ENCODE peak calls at places on chromosomes 13 and 19, in five cellular contexts. One of them, this sample, is unnamed.

GRCh38 chr13:37375724-37376123 is 222.8 kb downstream of the POSTN start:
- DNase-seq in GM12864: no peak
- DNase-seq in RWPE1: no peak
- DNase-seq in fibroblast of pulmonary artery: peak; percentile 26
- DNase-seq in fibroblast of the aortic adventitia: peak; percentile 20
- DNase-seq in this sample: no peak

GRCh38 chr13:99660101-99660500 is 158.8 kb downstream of the TM9SF2 start:
- DNase-seq in GM12864: no peak
- DNase-seq in RWPE1: no peak
- DNase-seq in fibroblast of pulmonary artery: no peak
- DNase-seq in fibroblast of the aortic adventitia: no peak
- DNase-seq in this sample: no peak

GRCh38 chr13:24215732-24216131 is 55.2 kb downstream of the SPATA13 start:
- DNase-seq in GM12864: no peak
- DNase-seq in RWPE1: no peak
- DNase-seq in fibroblast of pulmonary artery: peak; percentile 89
- DNase-seq in fibroblast of the aortic adventitia: peak; percentile 68
- DNase-seq in this sample: no peak

GRCh38 chr19:43560687-43561086 is 14.6 kb downstream of the XRCC1 start:
- DNase-seq in GM12864: no peak
- DNase-seq in RWPE1: no peak
- DNase-seq in fibroblast of pulmonary artery: no peak
- DNase-seq in fibroblast of the aortic adventitia: no peak
- DNase-seq in this sample: peak; percentile 49

GRCh38 chr13:109955598-109955997 is 169.2 kb upstream of the IRS2 start:
- DNase-seq in GM12864: no peak
- DNase-seq in RWPE1: no peak
- DNase-seq in fibroblast of pulmonary artery: peak; percentile 65
- DNase-seq in fibroblast of the aortic adventitia: peak; percentile 34
- DNase-seq in this sample: no peak

GRCh38 chr13:27194895-27195764 is 23.5 kb upstream of the USP12 start:
- DNase-seq in GM12864: no peak
- DNase-seq in RWPE1: peak; percentile 89
- DNase-seq in fibroblast of pulmonary artery: peak; percentile 95
- DNase-seq in fibroblast of the aortic adventitia: peak; percentile 94
- DNase-seq in this sample: peak; percentile 15

GRCh38 chr13:74111901-74112824 is 22.0 kb downstream of the KLF12 start:
- DNase-seq in GM12864: no peak
- DNase-seq in RWPE1: no peak
- DNase-seq in fibroblast of pulmonary artery: no peak
- DNase-seq in fibroblast of the aortic adventitia: no peak
- DNase-seq in this sample: no peak

GRCh38 chr13:37118002-37118401 is 12.5 kb upstream of the CSNK1A1L start:
- DNase-seq in GM12864: no peak
- DNase-seq in RWPE1: no peak
- DNase-seq in fibroblast of pulmonary artery: no peak
- DNase-seq in fibroblast of the aortic adventitia: no peak
- DNase-seq in this sample: no peak

GRCh38 chr13:79090552-79091159 is 315.4 kb downstream of the RBM26 start:
- DNase-seq in GM12864: no peak
- DNase-seq in RWPE1: peak; percentile 13
- DNase-seq in fibroblast of pulmonary artery: no peak
- DNase-seq in fibroblast of the aortic adventitia: no peak
- DNase-seq in this sample: no peak

GRCh38 chr13:111344471-111345191 is 24.2 kb downstream of the TEX29 start:
- DNase-seq in GM12864: no peak
- DNase-seq in RWPE1: peak; percentile 23
- DNase-seq in fibroblast of pulmonary artery: peak; percentile 3
- DNase-seq in fibroblast of the aortic adventitia: peak; percentile 7
- DNase-seq in this sample: no peak
- TF ChIP-seq CTCF in GM12864: peak; percentile 28
- TF ChIP-seq CTCF in RWPE1: no peak
- TF ChIP-seq CTCF in fibroblast of pulmonary artery: peak; percentile 25
- TF ChIP-seq CTCF in fibroblast of the aortic adventitia: peak; percentile 32
- TF ChIP-seq CTCF in this sample: no peak

GRCh38 chr13:96824110-96824509 is 170.2 kb downstream of the OXGR1 start:
- DNase-seq in GM12864: no peak
- DNase-seq in RWPE1: no peak
- DNase-seq in fibroblast of pulmonary artery: peak; percentile 41
- DNase-seq in fibroblast of the aortic adventitia: peak; percentile 37
- DNase-seq in this sample: no peak

GRCh38 chr13:96821381-96821780 is 172.9 kb downstream of the OXGR1 start:
- DNase-seq in GM12864: no peak
- DNase-seq in RWPE1: no peak
- DNase-seq in fibroblast of pulmonary artery: peak; percentile 39
- DNase-seq in fibroblast of the aortic adventitia: peak; percentile 77
- DNase-seq in this sample: no peak

GRCh38 chr13:96821971-96822370 is 172.3 kb downstream of the OXGR1 start:
- DNase-seq in GM12864: no peak
- DNase-seq in RWPE1: no peak
- DNase-seq in fibroblast of pulmonary artery: no peak
- DNase-seq in fibroblast of the aortic adventitia: no peak
- DNase-seq in this sample: no peak

GRCh38 chr13:96819375-96819774 is 174.9 kb downstream of the OXGR1 start:
- DNase-seq in GM12864: no peak
- DNase-seq in RWPE1: no peak
- DNase-seq in fibroblast of pulmonary artery: no peak
- DNase-seq in fibroblast of the aortic adventitia: no peak
- DNase-seq in this sample: no peak

DNA sequence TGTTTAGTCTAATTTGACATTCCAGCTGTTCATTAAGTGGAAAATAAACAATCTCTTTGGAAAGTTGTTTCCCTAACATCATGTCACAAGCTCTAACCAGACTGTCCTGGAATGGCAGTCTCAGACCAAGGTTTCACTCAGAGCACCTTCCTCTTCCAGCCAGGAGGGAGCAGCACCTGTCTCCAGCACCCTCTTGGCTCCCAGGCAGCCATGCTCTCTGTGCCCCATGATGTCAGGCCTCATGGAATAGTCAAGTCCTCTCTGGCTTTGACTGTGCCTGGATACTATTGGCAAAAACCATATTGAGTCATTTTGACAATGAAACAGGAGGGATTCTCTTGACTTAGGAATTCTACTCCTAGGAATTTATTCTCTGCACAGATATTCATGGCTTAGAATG is 171.4 kb downstream of the OXGR1 start:
- DNase-seq in GM12864: no peak
- DNase-seq in RWPE1: no peak
- DNase-seq in fibroblast of pulmonary artery: peak; percentile 35
- DNase-seq in fibroblast of the aortic adventitia: peak; percentile 31
- DNase-seq in this sample: no peak
- TF ChIP-seq CTCF in GM12864: peak; percentile 43
- TF ChIP-seq CTCF in RWPE1: no peak
- TF ChIP-seq CTCF in fibroblast of pulmonary artery: peak; percentile 37
- TF ChIP-seq CTCF in fibroblast of the aortic adventitia: peak; percentile 36
- TF ChIP-seq CTCF in this sample: no peak

GRCh38 chr13:39451860-39452301 is 151.1 kb downstream of the LHFPL6 start:
- DNase-seq in GM12864: peak; percentile 41
- DNase-seq in RWPE1: no peak
- DNase-seq in fibroblast of pulmonary artery: peak; percentile 83
- DNase-seq in fibroblast of the aortic adventitia: peak; percentile 40
- DNase-seq in this sample: no peak

GRCh38 chr13:39450176-39450575 is 152.8 kb downstream of the LHFPL6 start:
- DNase-seq in GM12864: no peak
- DNase-seq in RWPE1: no peak
- DNase-seq in fibroblast of pulmonary artery: no peak
- DNase-seq in fibroblast of the aortic adventitia: no peak
- DNase-seq in this sample: no peak

GRCh38 chr13:39451301-39451700 is 151.7 kb downstream of the LHFPL6 start:
- DNase-seq in GM12864: no peak
- DNase-seq in RWPE1: no peak
- DNase-seq in fibroblast of pulmonary artery: peak; percentile 73
- DNase-seq in fibroblast of the aortic adventitia: peak; percentile 71
- DNase-seq in this sample: no peak

GRCh38 chr13:39452834-39453233 is 150.2 kb downstream of the LHFPL6 start:
- DNase-seq in GM12864: no peak
- DNase-seq in RWPE1: no peak
- DNase-seq in fibroblast of pulmonary artery: no peak
- DNase-seq in fibroblast of the aortic adventitia: no peak
- DNase-seq in this sample: no peak

DNA sequence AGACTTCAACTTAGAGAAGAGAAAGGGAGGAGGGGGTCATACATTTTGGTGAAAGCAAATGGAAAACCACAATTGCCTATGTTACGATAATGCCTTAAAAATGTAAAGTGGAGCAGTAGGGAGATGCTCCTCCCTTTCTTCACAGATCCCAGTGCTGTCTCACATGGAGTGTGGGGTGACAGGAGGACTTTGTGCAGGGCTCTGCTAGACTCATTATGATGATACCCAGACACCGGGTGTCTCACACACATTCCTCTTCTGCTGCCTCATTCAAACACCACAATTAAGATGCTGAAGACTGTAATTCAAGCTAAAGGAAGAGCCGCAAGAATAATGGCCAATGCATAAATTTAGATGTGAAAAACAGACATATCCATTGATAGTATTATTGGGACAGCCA is 150.6 kb downstream of the LHFPL6 start:
- DNase-seq in GM12864: no peak
- DNase-seq in RWPE1: no peak
- DNase-seq in fibroblast of pulmonary artery: peak; percentile 6
- DNase-seq in fibroblast of the aortic adventitia: no peak
- DNase-seq in this sample: no peak
- TF ChIP-seq CTCF in GM12864: no peak
- TF ChIP-seq CTCF in RWPE1: no peak
- TF ChIP-seq CTCF in fibroblast of pulmonary artery: no peak
- TF ChIP-seq CTCF in fibroblast of the aortic adventitia: no peak
- TF ChIP-seq CTCF in this sample: no peak

GRCh38 chr13:42330991-42331390 is 59.0 kb downstream of the AKAP11 start:
- DNase-seq in GM12864: no peak
- DNase-seq in RWPE1: no peak
- DNase-seq in fibroblast of pulmonary artery: peak; percentile 13
- DNase-seq in fibroblast of the aortic adventitia: peak; percentile 39
- DNase-seq in this sample: no peak

GRCh38 chr13:42322806-42323205 is 50.9 kb downstream of the AKAP11 start:
- DNase-seq in GM12864: no peak
- DNase-seq in RWPE1: no peak
- DNase-seq in fibroblast of pulmonary artery: no peak
- DNase-seq in fibroblast of the aortic adventitia: no peak
- DNase-seq in this sample: no peak

GRCh38 chr13:42329239-42329638 is 57.3 kb downstream of the AKAP11 start:
- DNase-seq in GM12864: no peak
- DNase-seq in RWPE1: no peak
- DNase-seq in fibroblast of pulmonary artery: no peak
- DNase-seq in fibroblast of the aortic adventitia: no peak
- DNase-seq in this sample: no peak

GRCh38 chr13:42328672-42329071 is 56.7 kb downstream of the AKAP11 start:
- DNase-seq in GM12864: peak; percentile 43
- DNase-seq in RWPE1: no peak
- DNase-seq in fibroblast of pulmonary artery: peak; percentile 32
- DNase-seq in fibroblast of the aortic adventitia: no peak
- DNase-seq in this sample: peak; percentile 74

GRCh38 chr13:42327725-42328124 is 55.8 kb downstream of the AKAP11 start:
- DNase-seq in GM12864: no peak
- DNase-seq in RWPE1: no peak
- DNase-seq in fibroblast of pulmonary artery: no peak
- DNase-seq in fibroblast of the aortic adventitia: no peak
- DNase-seq in this sample: no peak
- TF ChIP-seq CTCF in GM12864: peak; percentile 3
- TF ChIP-seq CTCF in RWPE1: no peak
- TF ChIP-seq CTCF in fibroblast of pulmonary artery: no peak
- TF ChIP-seq CTCF in fibroblast of the aortic adventitia: no peak
- TF ChIP-seq CTCF in this sample: no peak

GRCh38 chr19:39110263-39110967 is 15.2 kb upstream of the PAK4 start:
- DNase-seq in GM12864: no peak
- DNase-seq in RWPE1: peak; percentile 64
- DNase-seq in fibroblast of pulmonary artery: peak; percentile 39
- DNase-seq in fibroblast of the aortic adventitia: peak; percentile 39
- DNase-seq in this sample: peak; percentile 79
- TF ChIP-seq CTCF in GM12864: peak; percentile 88
- TF ChIP-seq CTCF in RWPE1: peak; percentile 84
- TF ChIP-seq CTCF in fibroblast of pulmonary artery: peak; percentile 75
- TF ChIP-seq CTCF in fibroblast of the aortic adventitia: peak; percentile 68
- TF ChIP-seq CTCF in this sample: peak; percentile 83

DNA sequence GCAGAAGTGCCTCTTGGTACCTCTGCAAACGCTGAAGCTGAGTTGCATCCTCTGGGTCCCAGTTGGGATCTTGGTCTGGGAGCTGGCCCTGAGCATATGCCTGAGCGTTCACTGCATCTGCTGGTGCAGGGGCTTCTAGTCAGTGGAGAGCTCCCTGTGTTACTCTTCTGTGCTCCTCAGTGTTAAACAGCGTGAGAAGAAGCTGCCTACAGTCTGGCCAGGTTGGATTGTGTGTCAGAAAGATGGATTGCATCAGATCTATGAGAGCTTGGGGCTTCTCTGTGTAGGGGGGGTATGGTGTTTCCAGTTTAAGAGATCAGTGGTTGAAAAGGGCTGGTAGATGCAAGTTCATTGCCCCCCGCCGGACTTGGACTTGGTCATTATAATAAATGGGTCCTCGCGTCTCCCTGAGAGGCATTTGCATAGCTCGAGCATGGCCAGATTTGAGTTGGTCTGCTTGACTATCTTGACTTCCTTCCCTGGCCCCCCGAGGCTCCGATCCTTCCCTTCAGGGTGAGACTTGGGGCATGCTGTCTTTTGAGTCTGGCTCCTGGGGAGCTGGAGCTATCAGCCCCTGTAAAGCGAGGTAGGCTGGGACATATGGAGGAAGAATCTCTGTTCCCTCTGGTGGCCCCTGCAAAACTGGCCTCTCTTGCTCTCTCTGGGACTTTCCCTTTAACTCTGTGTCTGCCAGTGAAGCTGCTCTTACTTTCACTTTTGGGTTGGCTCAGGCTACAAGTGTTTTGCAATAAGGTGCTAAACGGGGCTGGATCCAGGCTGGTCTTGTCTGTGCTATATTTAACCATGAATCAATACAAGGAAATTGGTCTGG is 52.9 kb downstream of the OR10H4 start:
- DNase-seq in GM12864: peak; percentile 64
- DNase-seq in RWPE1: peak; percentile 16
- DNase-seq in fibroblast of pulmonary artery: peak; percentile 77
- DNase-seq in fibroblast of the aortic adventitia: peak; percentile 86
- DNase-seq in this sample: peak; percentile 69
- TF ChIP-seq CTCF in GM12864: no peak
- TF ChIP-seq CTCF in RWPE1: no peak
- TF ChIP-seq CTCF in fibroblast of pulmonary artery: no peak
- TF ChIP-seq CTCF in fibroblast of the aortic adventitia: peak; percentile 17
- TF ChIP-seq CTCF in this sample: no peak

DNA sequence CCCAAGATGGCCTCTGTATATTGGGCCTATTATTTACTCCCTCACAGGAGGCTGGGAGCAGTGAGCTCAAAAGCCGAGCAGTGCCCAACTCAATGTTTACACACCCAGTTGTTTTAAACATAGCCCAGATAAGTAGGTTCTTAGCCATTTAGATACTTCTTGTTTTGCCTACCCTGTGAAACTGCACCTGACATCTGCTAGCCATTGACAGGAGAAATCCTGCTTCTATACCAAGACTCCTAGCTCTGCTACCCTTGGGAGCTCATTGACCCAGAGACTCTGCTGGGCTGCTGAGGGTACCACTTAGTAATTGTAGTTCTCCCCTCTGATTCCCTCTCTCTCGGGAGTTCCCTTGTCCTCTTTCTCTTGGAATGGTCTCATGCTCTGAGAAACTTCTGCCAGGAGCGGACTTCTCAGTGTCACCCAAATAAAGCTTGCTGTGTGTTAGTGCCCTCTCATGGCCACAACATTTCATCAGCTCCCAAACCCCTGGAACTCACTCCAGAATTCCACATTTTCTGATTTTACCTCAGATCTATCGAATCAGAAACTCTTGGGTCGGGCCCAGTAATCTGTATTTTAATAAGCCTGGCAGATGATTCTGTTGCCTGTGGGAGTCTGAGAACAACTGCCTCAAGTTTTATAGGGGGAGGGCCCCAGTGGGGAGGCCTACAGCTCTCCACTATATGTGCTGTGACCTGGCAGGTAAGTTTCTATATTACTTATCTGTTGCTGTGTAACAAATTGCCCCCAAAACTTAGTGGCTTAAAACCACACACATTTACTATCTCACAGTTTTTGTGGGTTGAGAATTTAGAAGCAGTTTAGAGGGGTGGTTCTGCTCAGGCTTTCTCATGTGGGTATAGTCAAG is 221.1 kb downstream of the TDRD3 start:
- DNase-seq in GM12864: no peak
- DNase-seq in RWPE1: peak; percentile 2
- DNase-seq in fibroblast of pulmonary artery: peak; percentile 58
- DNase-seq in fibroblast of the aortic adventitia: peak; percentile 76
- DNase-seq in this sample: no peak
- TF ChIP-seq CTCF in GM12864: no peak
- TF ChIP-seq CTCF in RWPE1: no peak
- TF ChIP-seq CTCF in fibroblast of pulmonary artery: peak; percentile 51
- TF ChIP-seq CTCF in fibroblast of the aortic adventitia: peak; percentile 69
- TF ChIP-seq CTCF in this sample: no peak